ENCODE peak calls at places on chromosomes 7 and 10, in eight cellular contexts. P, I, T, X, F, L, Q and K are unnamed samples.

GRCh38 chr10:24575462-24576002 is 148.2 kb downstream of the ARHGAP21 start:
- DNase-seq in Q (no peak), T (no peak), I (no peak), L (no peak), P (no peak), F (no peak), X (no peak), K (no peak)

GRCh38 chr7:75737856-75738603 is 711 bp downstream of the HIP1 start:
- DNase-seq in L (no peak), I (no peak), F (no peak), X (peak; percentile 35), P (no peak), T (peak; percentile 28), Q (peak; percentile 35), K (no peak)

GRCh38 chr7:131235489-131236317 is 92.0 kb upstream of the MKLN1 start:
- DNase-seq in Q (peak; percentile 35), F (peak; percentile 63), T (no peak), X (no peak), P (peak; percentile 91), I (no peak), L (peak; percentile 100), K (peak; percentile 89)

GRCh38 chr10:79298403-79299244 is 48.6 kb upstream of the PPIF start:
- DNase-seq in Q (peak; percentile 48), L (peak; percentile 87), X (no peak), T (no peak), F (no peak), P (peak; percentile 89), I (peak; percentile 62), K (peak; percentile 38)

GRCh38 chr7:37920619-37921339 is at the start of gene EPDR1:
- DNase-seq in L (no peak), X (peak; percentile 5), I (peak; percentile 71), Q (peak; percentile 49), T (peak; percentile 66), F (peak; percentile 82), P (no peak), K (no peak)

GRCh38 chr7:143216151-143216550 is 5.7 kb upstream of the TAS2R40 start:
- DNase-seq in Q (no peak), P (peak; percentile 5), X (no peak), T (no peak), F (no peak), L (peak; percentile 4), I (no peak), K (no peak)

GRCh38 chr7:152733286-152733934 is 26.1 kb upstream of the ACTR3B start:
- DNase-seq in Q (no peak), T (no peak), X (no peak), P (no peak), I (no peak), F (no peak), L (peak; percentile 2), K (no peak)

GRCh38 chr7:46539892-46540483 is 618.9 kb upstream of the IGFBP3 start:
- DNase-seq in L (no peak), X (no peak), I (no peak), Q (no peak), P (no peak), T (peak; percentile 80), F (no peak), K (no peak)

GRCh38 chr10:124648738-124649137 is 95.4 kb downstream of the FAM53B start:
- DNase-seq in X (no peak), F (no peak), T (peak; percentile 76), Q (peak; percentile 56), L (peak; percentile 86), I (peak; percentile 80), P (peak; percentile 8), K (no peak)

GRCh38 chr7:149854611-149855367 is 16.6 kb downstream of the ZNF862 start:
- DNase-seq in F (peak; percentile 77), Q (peak; percentile 45), I (peak; percentile 69), X (peak; percentile 26), T (peak; percentile 91), L (peak; percentile 36), P (no peak), K (no peak)

GRCh38 chr10:1217237-1217587 is 161.0 kb downstream of the WDR37 start:
- DNase-seq in T (no peak), P (no peak), I (no peak), F (no peak), Q (no peak), L (no peak), X (no peak), K (no peak)

GRCh38 chr10:125538947-125539649 is 143.9 kb downstream of the TEX36 start:
- DNase-seq in L (no peak), X (no peak), I (no peak), F (peak; percentile 76), Q (no peak), P (no peak), T (no peak), K (no peak)

DNA sequence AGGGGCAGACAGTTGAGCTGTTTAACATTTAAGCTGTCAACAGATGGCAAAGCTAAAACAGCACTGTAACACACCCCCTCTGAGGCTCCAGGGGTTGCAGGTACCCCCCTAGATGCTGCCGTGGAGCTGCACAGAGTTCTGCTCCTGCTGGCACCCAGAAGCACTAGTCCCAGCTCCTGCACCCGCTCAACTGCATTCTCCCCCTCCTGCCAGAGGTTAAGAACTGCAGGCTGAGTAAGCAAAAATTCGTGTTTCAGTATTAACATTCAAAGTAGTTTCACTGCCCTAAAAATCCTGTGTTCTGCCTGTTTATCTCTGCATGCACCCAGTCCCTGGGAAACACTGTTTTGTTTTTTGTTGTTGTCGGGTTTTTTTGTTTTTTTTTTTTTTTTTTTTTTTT is 790.8 kb upstream of the KCND2 start:
- DNase-seq in F (peak; percentile 43), I (no peak), X (peak; percentile 7), P (no peak), T (peak; percentile 46), Q (no peak), L (peak; percentile 11), K (no peak)
- TF ChIP-seq CTCF in F (peak; percentile 28), I (no peak), X (peak; percentile 29), P (no peak), T (peak; percentile 31), Q (no peak), L (peak; percentile 25), K (peak; percentile 62)

GRCh38 chr7:92716825-92717580 is 119.4 kb downstream of the CDK6 start:
- DNase-seq in I (no peak), P (no peak), Q (no peak), L (no peak), F (no peak), X (no peak), T (no peak), K (no peak)

GRCh38 chr7:92717601-92717981 is 118.8 kb downstream of the CDK6 start:
- DNase-seq in Q (no peak), P (no peak), X (no peak), F (no peak), I (no peak), L (no peak), T (no peak), K (no peak)

GRCh38 chr7:92720604-92721350 is 115.6 kb downstream of the CDK6 start:
- DNase-seq in I (no peak), P (no peak), L (no peak), X (peak; percentile 29), F (no peak), T (no peak), Q (no peak), K (no peak)

GRCh38 chr7:92715963-92716362 is 120.4 kb downstream of the CDK6 start:
- DNase-seq in Q (no peak), F (no peak), I (no peak), P (no peak), X (no peak), T (no peak), L (no peak), K (no peak)

GRCh38 chr7:92717982-92718716 is 118.2 kb downstream of the CDK6 start:
- DNase-seq in I (no peak), Q (peak; percentile 25), X (peak; percentile 45), T (no peak), L (peak; percentile 61), F (peak; percentile 54), P (no peak), K (no peak)
- H3K4me3 ChIP-seq in I (peak overlapping the region; percentile 43), Q (peak overlapping the region; percentile 28), X (peak overlapping the region; percentile 32), T (no peak overlapping the region), L (peak overlapping the region; percentile 2), F (peak overlapping the region; percentile 10), P (peak overlapping the region; percentile 39), K (peak overlapping the region; percentile 21)

GRCh38 chr10:35612385-35613106 is 7.4 kb downstream of the GJD4 start:
- DNase-seq in L (no peak), Q (no peak), F (no peak), I (no peak), T (no peak), P (no peak), X (no peak), K (no peak)

GRCh38 chr10:35613107-35613440 is 7.9 kb downstream of the GJD4 start:
- DNase-seq in X (no peak), I (no peak), Q (no peak), T (no peak), P (no peak), L (no peak), F (no peak), K (no peak)

GRCh38 chr10:35614312-35614711 is 9.2 kb downstream of the GJD4 start:
- DNase-seq in L (no peak), Q (no peak), I (no peak), T (no peak), X (no peak), F (no peak), P (no peak), K (no peak)

GRCh38 chr10:35611750-35612149 is 6.6 kb downstream of the GJD4 start:
- DNase-seq in L (no peak), P (no peak), T (no peak), Q (no peak), F (no peak), X (no peak), I (no peak), K (no peak)

DNA sequence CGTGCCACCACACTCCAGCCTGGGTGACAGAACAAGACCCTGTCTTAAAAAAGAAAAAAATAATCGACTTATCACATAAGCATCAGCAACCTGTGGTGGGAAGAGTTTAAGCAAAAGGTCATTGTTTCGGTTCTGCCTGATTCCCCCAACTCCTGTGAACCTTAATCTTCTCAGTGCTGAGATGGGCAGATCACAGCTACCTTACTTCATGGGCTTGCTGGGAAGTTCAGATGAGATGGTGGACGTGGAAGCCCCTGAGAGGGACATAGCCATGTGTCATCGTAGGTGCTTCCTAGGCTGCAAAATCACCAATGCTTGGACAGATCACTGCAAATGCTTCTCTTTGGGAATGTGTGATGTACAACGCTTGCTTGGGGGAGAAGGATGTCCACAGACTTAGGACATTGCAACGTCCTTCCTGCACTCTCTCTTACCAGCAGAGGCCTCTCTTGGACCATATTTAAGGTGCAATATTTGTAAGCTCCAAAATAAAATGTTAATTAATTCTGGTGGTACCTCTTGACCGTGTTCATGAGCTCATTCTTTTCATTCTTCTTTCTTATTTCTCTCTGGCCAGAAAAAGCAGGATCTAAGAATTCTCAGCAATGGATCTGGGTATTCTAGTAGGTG is 8.6 kb downstream of the GJD4 start:
- DNase-seq in L (peak; percentile 61), F (no peak), X (no peak), P (no peak), Q (no peak), T (peak; percentile 28), I (no peak), K (no peak)
- TF ChIP-seq CTCF in L (peak; percentile 61), F (no peak), X (peak; percentile 42), P (peak; percentile 69), Q (no peak), T (peak; percentile 44), I (no peak), K (peak; percentile 66)

DNA sequence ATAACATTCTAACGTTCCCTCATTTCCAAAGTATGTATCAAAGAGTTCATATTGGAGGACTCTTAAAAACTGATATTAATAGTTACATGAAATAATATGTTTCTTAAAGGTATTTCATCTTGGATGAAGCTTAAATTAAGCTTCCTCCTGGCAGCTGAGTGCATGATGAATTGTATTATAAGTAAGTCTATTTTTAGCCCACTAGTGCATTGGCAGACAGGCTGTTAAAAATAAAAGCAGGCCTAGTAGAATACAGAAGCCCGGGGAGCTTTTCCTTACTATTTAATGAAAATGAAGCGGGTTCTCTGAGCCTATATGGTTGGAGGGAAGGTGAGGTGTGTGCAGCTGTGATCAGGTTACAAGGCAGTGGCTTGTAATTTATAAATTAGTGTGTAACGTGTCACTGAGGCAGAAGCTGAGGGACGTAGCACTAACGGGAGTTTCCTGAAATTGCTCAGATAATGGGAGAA is 130.7 kb upstream of the KMT2E start:
- DNase-seq in P (no peak), Q (no peak), I (no peak), X (no peak), F (no peak), L (peak; percentile 4), T (peak; percentile 64), K (no peak)
- H3K4me3 ChIP-seq in P (no peak overlapping the region), Q (no peak overlapping the region), I (no peak overlapping the region), X (no peak overlapping the region), F (no peak overlapping the region), L (no peak overlapping the region), T (no peak overlapping the region), K (no peak overlapping the region)